ENCODE peak calls at places on chromosome 6, in six cellular contexts. V is adrenal gland, S is HFF-Myc, E is A172, Z is HEK293T, M is hypothalamus. N is an unnamed sample.

GRCh38 chr6:18441253-18441979 is 54.3 kb downstream of the RNF144B start:
- DNase-seq in M (no peak), S (no peak), E (no peak), Z (no peak), V (no peak), N (no peak)

GRCh38 chr6:80197474-80197873 is 91.0 kb downstream of the BCKDHB start:
- DNase-seq in S (peak), E (peak), V (no peak), Z (no peak), M (no peak), N (no peak)

GRCh38 chr6:14673201-14673600 is 555.6 kb downstream of the CD83 start:
- DNase-seq in M (no peak), V (no peak), Z (no peak), E (peak), S (no peak), N (no peak)

GRCh38 chr6:92538296-92538695 is 881.1 kb downstream of the EPHA7 start:
- DNase-seq in S (no peak), V (no peak), E (no peak), M (no peak), Z (no peak), N (no peak)

GRCh38 chr6:139531716-139532115 is 157.3 kb upstream of the CITED2 start:
- DNase-seq in Z (no peak), M (no peak), E (no peak), S (no peak), V (no peak), N (no peak)

GRCh38 chr6:124964084-124964763 is 2.0 kb downstream of the RNF217 start:
- DNase-seq in S (no peak), Z (no peak), E (no peak), V (peak), M (no peak), N (peak)

GRCh38 chr6:4187480-4187879 is 52.1 kb upstream of the ECI2 start:
- DNase-seq in M (no peak), Z (no peak), V (no peak), E (no peak), S (no peak), N (no peak)

GRCh38 chr6:119148825-119149525 is 70.5 kb upstream of the FAM184A start:
- DNase-seq in M (no peak), S (no peak), Z (no peak), V (no peak), E (no peak), N (no peak)

GRCh38 chr6:105077592-105078463 is 102.0 kb downstream of the POPDC3 start:
- DNase-seq in S (peak), E (peak), Z (no peak), M (no peak), V (no peak), N (no peak)